ENCODE peak calls at places on chromosomes 16 and 17, in five cellular contexts. K, D, G, U and H are unnamed samples.

GRCh38 chr16:79358188-79358587 is 242.3 kb downstream of the MAF start:
- DNase-seq in K (no peak), U (no peak), G (no peak), D (no peak), H (no peak)

GRCh38 chr17:13425390-13425789 is 176.3 kb downstream of the HS3ST3A1 start:
- DNase-seq in K (no peak), D (no peak), G (no peak), U (no peak), H (no peak)

GRCh38 chr16:58025351-58026138 is at the start of gene MMP15:
- DNase-seq in K (no peak), U (no peak), D (peak), G (peak), H (peak)

GRCh38 chr17:20267459-20267842 is 199.9 kb downstream of the LGALS9B start:
- DNase-seq in D (no peak), K (no peak), G (no peak), U (no peak), H (peak)

GRCh38 chr16:24729967-24730815 is 740 bp downstream of the TNRC6A start:
- DNase-seq in G (no peak), U (no peak), K (no peak), D (peak), H (peak)

GRCh38 chr17:11637796-11638195 is 39.5 kb downstream of the DNAH9 start:
- DNase-seq in G (no peak), D (no peak), U (no peak), K (no peak), H (no peak)

GRCh38 chr16:12344577-12345343 is 368.2 kb downstream of the SNX29 start:
- DNase-seq in G (no peak), D (no peak), K (no peak), U (no peak), H (no peak)

GRCh38 chr17:74531231-74531761 is at the start of gene CD300LB:
- DNase-seq in K (no peak), D (no peak), U (no peak), G (peak), H (no peak)

GRCh38 chr16:87222335-87222734 is 94.9 kb downstream of the C16orf95 start:
- DNase-seq in K (no peak), U (no peak), D (no peak), G (no peak), H (no peak)

GRCh38 chr17:80742091-80742490 is 197.5 kb downstream of the RPTOR start:
- DNase-seq in U (no peak), K (no peak), G (no peak), D (peak), H (no peak)

GRCh38 chr17:72839086-72839728 is 253.3 kb downstream of the SLC39A11 start:
- DNase-seq in G (no peak), D (no peak), K (no peak), U (no peak), H (no peak)

GRCh38 chr17:61005358-61005757 is 327.7 kb downstream of the BCAS3 start:
- DNase-seq in K (no peak), U (no peak), D (no peak), G (no peak), H (no peak)

GRCh38 chr17:50966163-50966666 is 100.1 kb upstream of the TOB1 start:
- DNase-seq in K (no peak), D (peak), U (no peak), G (no peak), H (no peak)

GRCh38 chr17:7719661-7720060 is 2.1 kb downstream of the DNAH2 start:
- DNase-seq in K (no peak), U (no peak), D (no peak), G (no peak), H (no peak)

GRCh38 chr17:1008008-1008761 is 11.3 kb downstream of the TIMM22 start:
- DNase-seq in K (no peak), D (no peak), U (no peak), G (peak), H (no peak)

GRCh38 chr16:30948956-30949654 is at the start of gene ORAI3:
- DNase-seq in K (no peak), U (no peak), D (peak), G (peak), H (peak)

GRCh38 chr17:59353106-59353854 is 21.8 kb downstream of the YPEL2 start:
- DNase-seq in G (no peak), D (no peak), U (no peak), K (no peak), H (peak)

GRCh38 chr17:1146551-1147265 is 33.1 kb downstream of the ABR start:
- DNase-seq in U (no peak), G (no peak), D (no peak), K (no peak), H (no peak)

GRCh38 chr16:56190903-56191806 is at the start of gene GNAO1:
- DNase-seq in U (no peak), G (peak), K (no peak), D (peak), H (peak)

GRCh38 chr17:82933006-82933310 is 93.1 kb upstream of the ZNF750 start:
- DNase-seq in D (no peak), U (no peak), G (no peak), K (no peak), H (no peak)

GRCh38 chr16:61858996-61859395 is 177.2 kb downstream of the CDH8 start:
- DNase-seq in K (no peak), D (no peak), G (no peak), U (peak), H (no peak)

GRCh38 chr17:17959520-17960361 is 12.5 kb downstream of the TOM1L2 start:
- DNase-seq in D (no peak), U (no peak), G (no peak), K (no peak), H (no peak)

GRCh38 chr16:67678354-67679023 is 11.9 kb downstream of the C16orf86 start:
- DNase-seq in U (no peak), D (no peak), G (no peak), K (no peak), H (no peak)

GRCh38 chr17:58318627-58319180 is 9.9 kb downstream of the TSPOAP1 start:
- DNase-seq in D (no peak), K (no peak), U (no peak), G (no peak), H (no peak)

GRCh38 chr17:3964203-3965122 is at the start of gene ATP2A3:
- DNase-seq in U (no peak), K (no peak), D (peak), G (no peak), H (peak)

GRCh38 chr17:49963277-49963625 is 5.7 kb upstream of the DLX4 start:
- DNase-seq in K (no peak), D (no peak), G (no peak), U (no peak), H (no peak)

GRCh38 chr17:30323895-30324319 is 9.9 kb downstream of the TMIGD1 start:
- DNase-seq in U (no peak), K (no peak), G (no peak), D (peak), H (peak)

GRCh38 chr16:80027007-80027965 is 426.7 kb upstream of the MAF start:
- DNase-seq in K (peak), G (peak), U (peak), D (peak), H (peak)

GRCh38 chr17:64278614-64279013 is 15.6 kb upstream of the TEX2 start:
- DNase-seq in G (no peak), K (no peak), D (peak), U (no peak), H (no peak)

GRCh38 chr16:14489460-14489859 is 140.6 kb downstream of the PARN start:
- DNase-seq in D (no peak), U (no peak), G (no peak), K (peak), H (no peak)

GRCh38 chr17:78873519-78874340 is 29.3 kb downstream of the CEP295NL start:
- DNase-seq in D (no peak), K (peak), G (no peak), U (no peak), H (no peak)